ENCODE peak calls at places on chromosomes 5 and 9, in seven cellular contexts. N, A, J, T, Y, S and E are unnamed samples.

GRCh38 chr5:34484591-34485228 is 171.4 kb upstream of the RAI14 start:
- DNase-seq in N (no peak), A (no peak), J (peak), T (no peak), Y (no peak), S (no peak), E (no peak)

GRCh38 chr5:54178991-54179390 is 131.4 kb downstream of the ARL15 start:
- DNase-seq in N (no peak), A (no peak), J (no peak), T (no peak), Y (no peak), S (no peak), E (no peak)

GRCh38 chr5:89034588-89034987 is 151.6 kb upstream of the MEF2C start:
- DNase-seq in N (no peak), A (no peak), J (peak), T (peak), Y (no peak), S (no peak), E (no peak)

GRCh38 chr9:92759990-92760893 is 4.4 kb downstream of the BICD2 start:
- DNase-seq in N (no peak), A (no peak), J (no peak), T (peak), Y (no peak), S (no peak), E (no peak)

GRCh38 chr9:20505574-20505973 is 116.7 kb downstream of the MLLT3 start:
- DNase-seq in N (no peak), A (no peak), J (no peak), T (no peak), Y (no peak), S (no peak), E (no peak)

GRCh38 chr5:78533356-78533755 is 115.2 kb downstream of the LHFPL2 start:
- DNase-seq in N (no peak), A (no peak), J (peak), T (no peak), Y (no peak), S (peak), E (no peak)

GRCh38 chr9:3672399-3672798 is 146.6 kb upstream of the RFX3 start:
- DNase-seq in N (no peak), A (no peak), J (no peak), T (no peak), Y (no peak), S (no peak), E (no peak)

GRCh38 chr5:173452098-173452497 is 123.9 kb upstream of the STC2 start:
- DNase-seq in N (no peak), A (no peak), J (peak), T (peak), Y (no peak), S (no peak), E (no peak)

GRCh38 chr5:67089200-67089725 is 107.3 kb downstream of the CD180 start:
- DNase-seq in N (no peak), A (no peak), J (peak), T (peak), Y (no peak), S (no peak), E (no peak)

GRCh38 chr5:172172912-172173591 is 15.0 kb downstream of the STK10 start:
- DNase-seq in N (no peak), A (no peak), J (no peak), T (no peak), Y (no peak), S (no peak), E (no peak)

GRCh38 chr5:137296213-137296702 is 202.9 kb downstream of the SPOCK1 start:
- DNase-seq in N (no peak), A (no peak), J (no peak), T (no peak), Y (no peak), S (no peak), E (no peak)

GRCh38 chr9:19513671-19514275 is 105.0 kb downstream of the ACER2 start:
- DNase-seq in N (no peak), A (no peak), J (no peak), T (peak), Y (no peak), S (no peak), E (no peak)

GRCh38 chr5:75461679-75462078 is 49.8 kb downstream of the CERT1 start:
- DNase-seq in N (no peak), A (no peak), J (peak), T (no peak), Y (no peak), S (no peak), E (no peak)

GRCh38 chr9:84140535-84141101 is 160.0 kb downstream of the RMI1 start:
- DNase-seq in N (no peak), A (peak), J (peak), T (no peak), Y (no peak), S (no peak), E (no peak)

GRCh38 chr9:97840521-97840920 is 12.5 kb upstream of the FOXE1 start:
- DNase-seq in N (no peak), A (no peak), J (no peak), T (no peak), Y (no peak), S (no peak), E (no peak)

GRCh38 chr5:123696948-123697347 is 185.0 kb downstream of the CSNK1G3 start:
- DNase-seq in N (no peak), A (peak), J (peak), T (no peak), Y (no peak), S (no peak), E (no peak)

GRCh38 chr5:116626272-116626723 is 51.7 kb upstream of the SEMA6A start:
- DNase-seq in N (no peak), A (no peak), J (peak), T (peak), Y (peak), S (no peak), E (peak)

GRCh38 chr9:122190597-122191381 is 31.1 kb downstream of the MORN5 start:
- DNase-seq in N (no peak), A (no peak), J (no peak), T (peak), Y (no peak), S (no peak), E (no peak)

GRCh38 chr5:93303291-93303691 is 277.7 kb downstream of the NR2F1-AS1 start:
- DNase-seq in N (no peak), A (peak), J (no peak), T (no peak), Y (no peak), S (no peak), E (no peak)

GRCh38 chr9:16421534-16421933 is 448.9 kb downstream of the BNC2 start:
- DNase-seq in N (no peak), A (no peak), J (no peak), T (no peak), Y (no peak), S (no peak), E (no peak)

GRCh38 chr9:131728961-131729360 is 10.9 kb downstream of the RAPGEF1 start:
- DNase-seq in N (no peak), A (no peak), J (no peak), T (no peak), Y (no peak), S (no peak), E (no peak)

GRCh38 chr5:64900618-64901017 is 131.9 kb downstream of the CWC27 start:
- DNase-seq in N (no peak), A (no peak), J (no peak), T (no peak), Y (no peak), S (no peak), E (no peak)

GRCh38 chr5:68587181-68587580 is 371.6 kb downstream of the PIK3R1 start:
- DNase-seq in N (no peak), A (no peak), J (peak), T (no peak), Y (no peak), S (no peak), E (no peak)

GRCh38 chr9:24041294-24041693 is 215.3 kb upstream of the ELAVL2 start:
- DNase-seq in N (no peak), A (peak), J (no peak), T (no peak), Y (no peak), S (no peak), E (no peak)

GRCh38 chr5:83377131-83377865 is 94.2 kb upstream of the VCAN start:
- DNase-seq in N (no peak), A (no peak), J (peak), T (peak), Y (no peak), S (no peak), E (peak)

GRCh38 chr9:130632841-130633240 is 31.6 kb upstream of the PRDM12 start:
- DNase-seq in N (no peak), A (no peak), J (no peak), T (no peak), Y (no peak), S (no peak), E (no peak)

GRCh38 chr9:128764361-128764760 is 7.4 kb downstream of the ZER1 start:
- DNase-seq in N (no peak), A (no peak), J (no peak), T (no peak), Y (no peak), S (no peak), E (no peak)

GRCh38 chr5:125549322-125549871 is 803.0 kb upstream of the ZNF608 start:
- DNase-seq in N (no peak), A (no peak), J (no peak), T (no peak), Y (no peak), S (no peak), E (no peak)

GRCh38 chr5:142016576-142016975 is 3.7 kb upstream of the GNPDA1 start:
- DNase-seq in N (no peak), A (no peak), J (no peak), T (no peak), Y (no peak), S (peak), E (peak)